ENCODE peak calls at places on chromosomes 3 and 15, in four cellular contexts. One of them, this sample, is unnamed.

GRCh38 chr3:191762323-191762960 is 301.5 kb downstream of the PYDC2 start:
- DNase-seq in DMS79 treated with DMSO at 0.1 percent for 48 hours: no peak
- DNase-seq in T-helper 9 cell: no peak
- DNase-seq in hepatocyte: peak
- DNase-seq in this sample: peak

GRCh38 chr15:64982472-64982871 is 7.2 kb downstream of the SPG21 start:
- DNase-seq in DMS79 treated with DMSO at 0.1 percent for 48 hours: no peak
- DNase-seq in T-helper 9 cell: no peak
- DNase-seq in hepatocyte: no peak
- DNase-seq in this sample: no peak

GRCh38 chr15:35215095-35215494 is 130.0 kb upstream of the NANOGP8 start:
- DNase-seq in T-helper 9 cell: no peak
- DNase-seq in DMS79 treated with DMSO at 0.1 percent for 48 hours: no peak
- DNase-seq in hepatocyte: no peak
- DNase-seq in this sample: no peak

GRCh38 chr15:34109775-34110663 is 8.1 kb downstream of the PGBD4 start:
- DNase-seq in DMS79 treated with DMSO at 0.1 percent for 48 hours: no peak
- DNase-seq in T-helper 9 cell: no peak
- DNase-seq in hepatocyte: peak
- DNase-seq in this sample: peak

GRCh38 chr3:45864760-45865567 is 21.4 kb upstream of the CCR9 start:
- DNase-seq in T-helper 9 cell: no peak
- DNase-seq in DMS79 treated with DMSO at 0.1 percent for 48 hours: peak
- DNase-seq in hepatocyte: no peak
- DNase-seq in this sample: no peak

GRCh38 chr3:129032716-129033115 is 27.9 kb upstream of the GP9 start:
- DNase-seq in T-helper 9 cell: no peak
- DNase-seq in DMS79 treated with DMSO at 0.1 percent for 48 hours: no peak
- DNase-seq in hepatocyte: no peak
- DNase-seq in this sample: no peak

GRCh38 chr15:101107625-101108457 is 144.0 kb downstream of the CHSY1 start:
- DNase-seq in hepatocyte: no peak
- DNase-seq in T-helper 9 cell: no peak
- DNase-seq in DMS79 treated with DMSO at 0.1 percent for 48 hours: no peak
- DNase-seq in this sample: no peak

GRCh38 chr3:152126260-152126659 is 142.5 kb upstream of the MBNL1 start:
- DNase-seq in hepatocyte: no peak
- DNase-seq in DMS79 treated with DMSO at 0.1 percent for 48 hours: no peak
- DNase-seq in T-helper 9 cell: no peak
- DNase-seq in this sample: no peak

GRCh38 chr3:42683875-42684593 is 1.3 kb upstream of the KLHL40 start:
- DNase-seq in hepatocyte: peak
- DNase-seq in T-helper 9 cell: no peak
- DNase-seq in DMS79 treated with DMSO at 0.1 percent for 48 hours: no peak
- DNase-seq in this sample: peak

GRCh38 chr3:160544837-160545236 is 20.5 kb downstream of the KPNA4 start:
- DNase-seq in hepatocyte: no peak
- DNase-seq in DMS79 treated with DMSO at 0.1 percent for 48 hours: peak
- DNase-seq in T-helper 9 cell: no peak
- DNase-seq in this sample: no peak

GRCh38 chr3:184449161-184449515 is 69.3 kb downstream of the CHRD start:
- DNase-seq in T-helper 9 cell: no peak
- DNase-seq in hepatocyte: no peak
- DNase-seq in DMS79 treated with DMSO at 0.1 percent for 48 hours: no peak
- DNase-seq in this sample: no peak

GRCh38 chr3:175198991-175199390 is 339.9 kb downstream of the NAALADL2 start:
- DNase-seq in T-helper 9 cell: no peak
- DNase-seq in DMS79 treated with DMSO at 0.1 percent for 48 hours: no peak
- DNase-seq in hepatocyte: no peak
- DNase-seq in this sample: no peak

GRCh38 chr15:99125061-99125990 is 20.4 kb downstream of the SYNM start:
- DNase-seq in hepatocyte: no peak
- DNase-seq in DMS79 treated with DMSO at 0.1 percent for 48 hours: no peak
- DNase-seq in T-helper 9 cell: no peak
- DNase-seq in this sample: no peak

GRCh38 chr15:99467861-99468460 is 97.8 kb upstream of the MEF2A start:
- DNase-seq in DMS79 treated with DMSO at 0.1 percent for 48 hours: no peak
- DNase-seq in hepatocyte: no peak
- DNase-seq in T-helper 9 cell: no peak
- DNase-seq in this sample: no peak

GRCh38 chr3:171614318-171614967 is 154.2 kb upstream of the TNIK start:
- DNase-seq in DMS79 treated with DMSO at 0.1 percent for 48 hours: no peak
- DNase-seq in hepatocyte: peak
- DNase-seq in T-helper 9 cell: peak
- DNase-seq in this sample: no peak

GRCh38 chr3:174285242-174285641 is 573.9 kb upstream of the NAALADL2 start:
- DNase-seq in DMS79 treated with DMSO at 0.1 percent for 48 hours: no peak
- DNase-seq in T-helper 9 cell: no peak
- DNase-seq in hepatocyte: no peak
- DNase-seq in this sample: no peak

GRCh38 chr3:105385179-105385578 is 18.5 kb downstream of the ALCAM start:
- DNase-seq in hepatocyte: no peak
- DNase-seq in T-helper 9 cell: no peak
- DNase-seq in DMS79 treated with DMSO at 0.1 percent for 48 hours: no peak
- DNase-seq in this sample: no peak

GRCh38 chr15:58864602-58865419 is 68.7 kb downstream of the SLTM start:
- DNase-seq in hepatocyte: peak
- DNase-seq in DMS79 treated with DMSO at 0.1 percent for 48 hours: no peak
- DNase-seq in T-helper 9 cell: no peak
- DNase-seq in this sample: no peak

GRCh38 chr15:57537951-57538506 is 53.7 kb upstream of the MYZAP start:
- DNase-seq in hepatocyte: no peak
- DNase-seq in DMS79 treated with DMSO at 0.1 percent for 48 hours: no peak
- DNase-seq in T-helper 9 cell: no peak
- DNase-seq in this sample: no peak

GRCh38 chr3:51874411-51874810 is 990 bp downstream of the IQCF5 start:
- DNase-seq in DMS79 treated with DMSO at 0.1 percent for 48 hours: no peak
- DNase-seq in T-helper 9 cell: no peak
- DNase-seq in hepatocyte: no peak
- DNase-seq in this sample: no peak

GRCh38 chr15:60572462-60573214 is 93.7 kb upstream of the ICE2 start:
- DNase-seq in hepatocyte: no peak
- DNase-seq in T-helper 9 cell: no peak
- DNase-seq in DMS79 treated with DMSO at 0.1 percent for 48 hours: peak
- DNase-seq in this sample: no peak

GRCh38 chr3:50123394-50124361 is 31.4 kb upstream of the SEMA3F start:
- DNase-seq in DMS79 treated with DMSO at 0.1 percent for 48 hours: no peak
- DNase-seq in T-helper 9 cell: no peak
- DNase-seq in hepatocyte: no peak
- DNase-seq in this sample: no peak

GRCh38 chr3:128468285-128468790 is 1.6 kb upstream of the DNAJB8 start:
- DNase-seq in hepatocyte: no peak
- DNase-seq in T-helper 9 cell: no peak
- DNase-seq in DMS79 treated with DMSO at 0.1 percent for 48 hours: no peak
- DNase-seq in this sample: no peak

GRCh38 chr3:50416736-50417636 is 57.7 kb upstream of the TMEM115 start:
- DNase-seq in DMS79 treated with DMSO at 0.1 percent for 48 hours: no peak
- DNase-seq in hepatocyte: no peak
- DNase-seq in T-helper 9 cell: no peak
- DNase-seq in this sample: no peak

GRCh38 chr3:100068758-100069345 is 45.4 kb downstream of the FILIP1L start:
- DNase-seq in DMS79 treated with DMSO at 0.1 percent for 48 hours: peak
- DNase-seq in hepatocyte: peak
- DNase-seq in T-helper 9 cell: peak
- DNase-seq in this sample: peak

GRCh38 chr3:19267040-19267439 is 118.7 kb downstream of the KCNH8 start:
- DNase-seq in hepatocyte: no peak
- DNase-seq in DMS79 treated with DMSO at 0.1 percent for 48 hours: no peak
- DNase-seq in T-helper 9 cell: no peak
- DNase-seq in this sample: no peak

GRCh38 chr3:2655229-2655701 is 454.9 kb downstream of the IL5RA start:
- DNase-seq in T-helper 9 cell: no peak
- DNase-seq in DMS79 treated with DMSO at 0.1 percent for 48 hours: no peak
- DNase-seq in hepatocyte: no peak
- DNase-seq in this sample: no peak

GRCh38 chr3:169085827-169086226 is 577.7 kb downstream of the MECOM start:
- DNase-seq in DMS79 treated with DMSO at 0.1 percent for 48 hours: no peak
- DNase-seq in T-helper 9 cell: no peak
- DNase-seq in hepatocyte: peak
- DNase-seq in this sample: no peak

GRCh38 chr3:173586176-173586575 is 188.6 kb downstream of the NLGN1 start:
- DNase-seq in DMS79 treated with DMSO at 0.1 percent for 48 hours: peak
- DNase-seq in hepatocyte: no peak
- DNase-seq in T-helper 9 cell: no peak
- DNase-seq in this sample: no peak

GRCh38 chr15:69045810-69046209 is 31.3 kb downstream of the NOX5 start:
- DNase-seq in hepatocyte: peak
- DNase-seq in T-helper 9 cell: no peak
- DNase-seq in DMS79 treated with DMSO at 0.1 percent for 48 hours: no peak
- DNase-seq in this sample: no peak

GRCh38 chr3:117962750-117963149 is 1071.9 kb downstream of the IGSF11 start:
- DNase-seq in T-helper 9 cell: no peak
- DNase-seq in hepatocyte: no peak
- DNase-seq in DMS79 treated with DMSO at 0.1 percent for 48 hours: no peak
- DNase-seq in this sample: no peak

GRCh38 chr3:56915969-56916586 is 114.3 kb upstream of the ARHGEF3 start:
- DNase-seq in hepatocyte: no peak
- DNase-seq in T-helper 9 cell: peak
- DNase-seq in DMS79 treated with DMSO at 0.1 percent for 48 hours: peak
- DNase-seq in this sample: no peak

GRCh38 chr15:27358751-27359434 is 387.9 kb downstream of the GABRG3 start:
- DNase-seq in hepatocyte: peak
- DNase-seq in DMS79 treated with DMSO at 0.1 percent for 48 hours: no peak
- DNase-seq in T-helper 9 cell: no peak
- DNase-seq in this sample: no peak

GRCh38 chr3:172746476-172746875 is 4.0 kb upstream of the ECT2 start:
- DNase-seq in T-helper 9 cell: no peak
- DNase-seq in hepatocyte: no peak
- DNase-seq in DMS79 treated with DMSO at 0.1 percent for 48 hours: no peak
- DNase-seq in this sample: no peak

GRCh38 chr15:68450192-68450591 is 18.2 kb upstream of the ITGA11 start:
- DNase-seq in T-helper 9 cell: no peak
- DNase-seq in hepatocyte: no peak
- DNase-seq in DMS79 treated with DMSO at 0.1 percent for 48 hours: no peak
- DNase-seq in this sample: no peak

GRCh38 chr15:62068071-62068786 is 1.5 kb downstream of the C2CD4A start:
- DNase-seq in T-helper 9 cell: peak
- DNase-seq in DMS79 treated with DMSO at 0.1 percent for 48 hours: no peak
- DNase-seq in hepatocyte: peak
- DNase-seq in this sample: no peak

GRCh38 chr15:52011711-52012144 is 7.3 kb upstream of the MAPK6 start:
- DNase-seq in hepatocyte: no peak
- DNase-seq in T-helper 9 cell: no peak
- DNase-seq in DMS79 treated with DMSO at 0.1 percent for 48 hours: peak
- DNase-seq in this sample: no peak

GRCh38 chr15:45030743-45031142 is 7.7 kb downstream of the SORD start:
- DNase-seq in T-helper 9 cell: no peak
- DNase-seq in hepatocyte: no peak
- DNase-seq in DMS79 treated with DMSO at 0.1 percent for 48 hours: no peak
- DNase-seq in this sample: no peak

GRCh38 chr3:44962606-44963393 is 13.2 kb downstream of the ZDHHC3 start:
- DNase-seq in hepatocyte: no peak
- DNase-seq in DMS79 treated with DMSO at 0.1 percent for 48 hours: peak
- DNase-seq in T-helper 9 cell: no peak
- DNase-seq in this sample: no peak

This sample was measured in glomerular endothelial cell.